ENCODE peak calls at places on chromosomes 1 and 21, in eight cellular contexts. H, T, Z, A, B, L, P and S are unnamed samples.

GRCh38 chr1:98119793-98120192 is 199.0 kb upstream of the DPYD start:
- DNase-seq in H (no peak), L (no peak), Z (no peak), T (peak), B (peak), P (no peak), A (peak), S (peak)

GRCh38 chr1:15261155-15262002 is 14.4 kb downstream of the FHAD1 start:
- DNase-seq in B (no peak), H (peak), L (no peak), A (no peak), Z (no peak), T (no peak), P (no peak), S (peak)

GRCh38 chr1:41353744-41354143 is 7.5 kb upstream of the FOXO6 start:
- DNase-seq in L (no peak), H (no peak), A (no peak), Z (no peak), B (no peak), P (no peak), T (no peak), S (no peak)

GRCh38 chr1:26094677-26095383 is 16.8 kb upstream of the PDIK1L start:
- DNase-seq in A (no peak), T (peak), P (peak), Z (no peak), H (peak), L (no peak), B (peak), S (peak)

GRCh38 chr1:234175363-234175762 is 197.9 kb upstream of the COA6 start:
- DNase-seq in B (no peak), H (no peak), P (no peak), A (no peak), Z (no peak), L (no peak), T (no peak), S (no peak)

GRCh38 chr1:58204284-58204683 is 342.2 kb downstream of the OMA1 start:
- DNase-seq in L (no peak), A (no peak), Z (no peak), T (peak), B (no peak), P (no peak), H (no peak), S (peak)

GRCh38 chr1:236860096-236860495 is 65.0 kb downstream of the MTR start:
- DNase-seq in B (no peak), H (no peak), L (no peak), T (no peak), P (peak), Z (no peak), A (no peak), S (no peak)

GRCh38 chr1:9825101-9826074 is 1.6 kb upstream of the CLSTN1 start:
- DNase-seq in Z (peak), T (peak), A (peak), P (peak), L (no peak), B (no peak), H (no peak), S (no peak)

GRCh38 chr1:63327417-63328139 is 5.2 kb downstream of the FOXD3 start:
- DNase-seq in L (no peak), B (peak), T (peak), P (peak), A (peak), Z (peak), H (peak), S (peak)

DNA sequence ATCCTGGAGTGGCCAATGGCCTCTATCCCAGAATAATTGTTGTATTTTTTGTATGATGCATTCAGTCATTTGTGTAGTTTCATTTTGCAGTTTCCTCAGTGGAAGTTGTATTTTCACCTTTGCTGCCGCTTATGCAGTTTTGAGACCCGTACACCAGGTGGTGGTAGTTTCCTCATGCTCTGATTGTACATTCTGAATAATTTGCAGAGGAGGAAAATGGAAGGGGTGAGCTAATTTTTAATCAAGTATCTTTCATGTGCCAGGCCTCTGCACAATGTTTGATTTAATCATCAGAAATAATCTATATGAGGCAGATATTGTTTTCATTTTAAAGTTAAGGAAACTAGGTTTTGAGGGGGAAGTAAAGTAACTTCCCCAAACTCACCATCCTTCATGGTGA is 29.5 kb downstream of the HLX start:
- DNase-seq in L (no peak), H (no peak), P (peak), A (peak), T (no peak), B (no peak), Z (no peak), S (no peak)
- TF ChIP-seq CTCF in L (peak), H (peak), P (peak), A (peak), T (no peak), B (peak), Z (peak), S (peak)

GRCh38 chr1:181992072-181992471 is 69.4 kb downstream of the ZNF648 start:
- DNase-seq in L (no peak), B (no peak), P (no peak), H (no peak), T (no peak), Z (no peak), A (no peak), S (no peak)
- TF ChIP-seq CTCF in L (no peak), B (no peak), P (no peak), H (no peak), T (no peak), Z (no peak), A (no peak), S (no peak)

GRCh38 chr21:16084776-16085364 is 355.1 kb downstream of the USP25 start:
- DNase-seq in L (no peak), Z (peak), P (peak), B (no peak), T (no peak), H (no peak), A (peak), S (no peak)
- TF ChIP-seq CTCF in L (no peak), Z (no peak), P (no peak), B (no peak), T (no peak), H (no peak), A (no peak), S (no peak)

GRCh38 chr1:154276797-154277196 is 4.4 kb downstream of the HAX1 start:
- DNase-seq in Z (no peak), P (no peak), T (peak), A (no peak), L (no peak), H (no peak), B (no peak), S (no peak)
- TF ChIP-seq CTCF in Z (peak), P (peak), T (no peak), A (peak), L (no peak), H (no peak), B (peak), S (peak)

GRCh38 chr1:161733526-161733925 is 12.2 kb downstream of the FCRLB start:
- DNase-seq in A (peak), H (no peak), P (peak), Z (peak), T (no peak), B (no peak), L (peak), S (no peak)

GRCh38 chr1:161735837-161736236 is 13.7 kb upstream of the DUSP12 start:
- DNase-seq in T (no peak), A (no peak), L (no peak), B (no peak), Z (no peak), P (no peak), H (no peak), S (no peak)

GRCh38 chr1:161738627-161739287 is 10.8 kb upstream of the DUSP12 start:
- DNase-seq in L (no peak), B (peak), T (peak), A (peak), P (peak), H (peak), Z (peak), S (peak)

GRCh38 chr1:161737625-161738024 is 12.0 kb upstream of the DUSP12 start:
- DNase-seq in A (no peak), B (no peak), L (no peak), Z (no peak), P (no peak), T (peak), H (no peak), S (no peak)

GRCh38 chr1:161736332-161736969 is 13.1 kb upstream of the DUSP12 start:
- DNase-seq in H (no peak), L (no peak), Z (no peak), A (peak), P (peak), T (no peak), B (no peak), S (no peak)
- TF ChIP-seq CTCF in H (no peak), L (no peak), Z (no peak), A (no peak), P (no peak), T (no peak), B (no peak), S (no peak)

GRCh38 chr1:167532964-167533824 is 14.9 kb upstream of the CD247 start:
- DNase-seq in T (no peak), B (no peak), Z (no peak), A (no peak), P (peak), H (no peak), L (no peak), S (no peak)

GRCh38 chr1:167533851-167534300 is 15.5 kb upstream of the CD247 start:
- DNase-seq in T (peak), Z (peak), P (peak), A (peak), B (peak), L (no peak), H (no peak), S (peak)

GRCh38 chr1:167528057-167528705 is 9.9 kb upstream of the CD247 start:
- DNase-seq in A (no peak), Z (no peak), H (no peak), B (no peak), L (no peak), T (no peak), P (no peak), S (no peak)

GRCh38 chr1:167529829-167530474 is 11.6 kb upstream of the CD247 start:
- DNase-seq in B (no peak), T (no peak), Z (peak), A (no peak), P (no peak), H (no peak), L (no peak), S (no peak)

GRCh38 chr1:167532375-167532774 is 14.0 kb upstream of the CD247 start:
- DNase-seq in A (no peak), L (no peak), T (no peak), H (no peak), Z (no peak), P (no peak), B (no peak), S (no peak)
- TF ChIP-seq CTCF in A (no peak), L (no peak), T (no peak), H (no peak), Z (no peak), P (no peak), B (no peak), S (no peak)

GRCh38 chr1:161159087-161159914 is at the start of gene USP21:
- DNase-seq in L (no peak), H (peak), B (peak), A (peak), Z (peak), P (peak), T (peak), S (peak)

GRCh38 chr1:161160763-161161162 is 1.5 kb downstream of the USP21 start:
- DNase-seq in L (no peak), Z (no peak), P (no peak), T (no peak), A (no peak), H (no peak), B (no peak), S (no peak)

GRCh38 chr1:161158316-161159016 is 834 bp upstream of the USP21 start:
- DNase-seq in P (no peak), Z (no peak), A (no peak), L (no peak), B (no peak), T (no peak), H (no peak), S (no peak)

GRCh38 chr1:161159915-161160248 is 582 bp downstream of the USP21 start:
- DNase-seq in L (no peak), B (no peak), T (no peak), P (no peak), H (no peak), Z (no peak), A (no peak), S (no peak)

GRCh38 chr1:161157867-161158266 is 1.4 kb upstream of the USP21 start:
- DNase-seq in H (no peak), T (no peak), P (no peak), Z (no peak), L (no peak), A (no peak), B (no peak), S (no peak)
- TF ChIP-seq CTCF in H (no peak), T (no peak), P (no peak), Z (no peak), L (no peak), A (no peak), B (no peak), S (no peak)